ENCODE peak calls at places on chromosomes 12 and 14, in four cellular contexts. G is uterus, M is heart left ventricle, K is lower leg skin. T is an unnamed sample.

GRCh38 chr12:27337376-27337775 is 4.7 kb downstream of the BMAL2 start:
- DNase-seq in G (no peak), K (no peak), M (no peak), T (no peak)

GRCh38 chr14:87908591-87908990 is 84.4 kb downstream of the GALC start:
- DNase-seq in M (no peak), K (no peak), G (no peak), T (no peak)

GRCh38 chr12:8038659-8039114 is 6.2 kb downstream of the FOXJ2 start:
- DNase-seq in K (peak), G (peak), M (peak), T (no peak)

GRCh38 chr12:28286352-28286751 is 96.1 kb downstream of the CCDC91 start:
- DNase-seq in K (no peak), G (no peak), M (no peak), T (no peak)

GRCh38 chr12:32390572-32391219 is 8.7 kb upstream of the FGD4 start:
- DNase-seq in M (peak), G (no peak), K (no peak), T (no peak)

GRCh38 chr12:60162988-60163720 is 567.3 kb downstream of the SLC16A7 start:
- DNase-seq in K (no peak), M (no peak), G (no peak), T (no peak)

GRCh38 chr14:42911642-42912041 is 1305.0 kb downstream of the LRFN5 start:
- DNase-seq in G (no peak), K (no peak), M (no peak), T (no peak)

GRCh38 chr14:72801381-72801812 is 92.5 kb downstream of the DPF3 start:
- DNase-seq in K (no peak), M (no peak), G (no peak), T (no peak)

GRCh38 chr14:73472182-73473114 is 14.1 kb upstream of the NUMB start:
- DNase-seq in M (no peak), K (no peak), G (no peak), T (peak)

GRCh38 chr12:44287545-44287944 is 451.7 kb downstream of the TMEM117 start:
- DNase-seq in M (no peak), G (no peak), K (no peak), T (no peak)

GRCh38 chr14:52020866-52021717 is 31.7 kb downstream of the RTRAF start:
- DNase-seq in G (no peak), M (no peak), K (no peak), T (no peak)

GRCh38 chr12:88579941-88580871 is at the start of gene KITLG:
- DNase-seq in M (peak), K (peak), G (peak), T (peak)

GRCh38 chr12:106871477-106871876 is 84.2 kb upstream of the TMEM263 start:
- DNase-seq in G (no peak), M (no peak), K (no peak), T (no peak)

GRCh38 chr12:39723831-39724230 is 104.2 kb upstream of the ABCD2 start:
- DNase-seq in G (no peak), M (no peak), K (no peak), T (no peak)

GRCh38 chr12:18546399-18546798 is 191.4 kb downstream of the PLCZ1 start:
- DNase-seq in K (no peak), G (no peak), M (no peak), T (no peak)

GRCh38 chr14:76698631-76699030 is 62.6 kb upstream of the VASH1 start:
- DNase-seq in G (no peak), K (no peak), M (no peak), T (no peak)

GRCh38 chr12:22986997-22987396 is 362.0 kb downstream of the ETNK1 start:
- DNase-seq in K (no peak), G (no peak), M (no peak), T (no peak)

GRCh38 chr14:54782803-54783659 is 119.6 kb downstream of the GCH1 start:
- DNase-seq in G (no peak), M (no peak), K (no peak), T (no peak)

GRCh38 chr12:558595-558994 is 98.9 kb downstream of the B4GALNT3 start:
- DNase-seq in M (no peak), K (no peak), G (no peak), T (no peak)

GRCh38 chr12:68043446-68043845 is 54.2 kb downstream of the IFNG-AS1 start:
- DNase-seq in G (no peak), M (no peak), K (no peak), T (no peak)

GRCh38 chr12:28164644-28165313 is 25.5 kb upstream of the CCDC91 start:
- DNase-seq in K (no peak), G (no peak), M (no peak), T (no peak)

GRCh38 chr12:70837026-70837425 is 83.5 kb downstream of the PTPRR start:
- DNase-seq in G (no peak), K (no peak), M (no peak), T (no peak)

GRCh38 chr12:124496584-124496983 is 70.8 kb downstream of the NCOR2 start:
- DNase-seq in M (no peak), G (no peak), K (no peak), T (no peak)

GRCh38 chr14:73777420-73777819 is 63.2 kb upstream of the PNMA1 start:
- DNase-seq in G (no peak), M (no peak), K (no peak), T (no peak)

GRCh38 chr12:43893670-43894069 is 57.8 kb downstream of the TMEM117 start:
- DNase-seq in G (no peak), K (no peak), M (no peak), T (no peak)

GRCh38 chr14:51129130-51129529 is 34.2 kb upstream of the TRIM9 start:
- DNase-seq in K (no peak), G (no peak), M (no peak), T (no peak)

GRCh38 chr12:121216102-121216501 is 6.2 kb downstream of the P2RX4 start:
- DNase-seq in G (no peak), K (no peak), M (no peak), T (no peak)

GRCh38 chr12:121218588-121219352 is 8.8 kb downstream of the P2RX4 start:
- DNase-seq in M (no peak), G (no peak), K (no peak), T (no peak)

GRCh38 chr12:121219353-121219986 is 9.5 kb downstream of the P2RX4 start:
- DNase-seq in M (no peak), G (no peak), K (no peak), T (no peak)

GRCh38 chr12:121217066-121217465 is 7.1 kb downstream of the P2RX4 start:
- DNase-seq in G (no peak), K (no peak), M (no peak), T (no peak)

GRCh38 chr12:121217761-121218160 is 7.8 kb downstream of the P2RX4 start:
- DNase-seq in M (no peak), K (no peak), G (no peak), T (no peak)
- TF ChIP-seq POLR2A in M (no peak), K (no peak), G (no peak), T (no peak)

GRCh38 chr12:51265024-51265423 is 5.2 kb downstream of the SMAGP start:
- DNase-seq in K (no peak), G (no peak), M (no peak), T (no peak)

GRCh38 chr12:51263341-51263740 is 6.9 kb downstream of the SMAGP start:
- DNase-seq in M (no peak), K (no peak), G (no peak), T (no peak)

GRCh38 chr12:51264297-51264696 is 5.9 kb downstream of the SMAGP start:
- DNase-seq in M (no peak), K (no peak), G (no peak), T (no peak)

GRCh38 chr12:51262758-51263177 is 7.4 kb downstream of the SMAGP start:
- DNase-seq in K (no peak), M (no peak), G (no peak), T (no peak)
- TF ChIP-seq CTCF in K (no peak), M (no peak), G (peak), T (no peak)

GRCh38 chr12:55728932-55729591 is at the start of gene CD63:
- DNase-seq in K (peak), G (peak), M (peak), T (peak)

GRCh38 chr12:55729592-55730446 is 1.0 kb upstream of the CD63 start:
- DNase-seq in G (peak), K (peak), M (peak), T (peak)

GRCh38 chr12:55726911-55727310 is 1.9 kb downstream of the CD63 start:
- DNase-seq in M (no peak), K (no peak), G (no peak), T (no peak)

GRCh38 chr12:55728185-55728931 is 451 bp downstream of the CD63 start:
- DNase-seq in M (peak), K (peak), G (peak), T (peak)

GRCh38 chr12:55727643-55728184 is 1.1 kb downstream of the CD63 start:
- DNase-seq in M (peak), G (peak), K (peak), T (no peak)
- TF ChIP-seq POLR2A in M (no peak), G (peak), K (no peak), T (no peak)

GRCh38 chr14:49134940-49135339 is 451.2 kb downstream of the RPS29 start:
- DNase-seq in G (no peak), K (no peak), M (no peak), T (no peak)
- TF ChIP-seq CTCF in G (no peak), K (no peak), M (no peak), T (no peak)

GRCh38 chr14:100306256-100306505 is at the start of gene SLC25A29:
- DNase-seq in G (no peak), K (no peak), M (no peak), T (no peak)
- TF ChIP-seq POLR2A in G (peak), K (no peak), M (peak), T (peak)

GRCh38 chr14:102772781-102773570 is 4.3 kb upstream of the TRAF3 start:
- DNase-seq in K (no peak), M (no peak), G (no peak), T (no peak)
- TF ChIP-seq CTCF in K (no peak), M (no peak), G (no peak), T (no peak)

DNA sequence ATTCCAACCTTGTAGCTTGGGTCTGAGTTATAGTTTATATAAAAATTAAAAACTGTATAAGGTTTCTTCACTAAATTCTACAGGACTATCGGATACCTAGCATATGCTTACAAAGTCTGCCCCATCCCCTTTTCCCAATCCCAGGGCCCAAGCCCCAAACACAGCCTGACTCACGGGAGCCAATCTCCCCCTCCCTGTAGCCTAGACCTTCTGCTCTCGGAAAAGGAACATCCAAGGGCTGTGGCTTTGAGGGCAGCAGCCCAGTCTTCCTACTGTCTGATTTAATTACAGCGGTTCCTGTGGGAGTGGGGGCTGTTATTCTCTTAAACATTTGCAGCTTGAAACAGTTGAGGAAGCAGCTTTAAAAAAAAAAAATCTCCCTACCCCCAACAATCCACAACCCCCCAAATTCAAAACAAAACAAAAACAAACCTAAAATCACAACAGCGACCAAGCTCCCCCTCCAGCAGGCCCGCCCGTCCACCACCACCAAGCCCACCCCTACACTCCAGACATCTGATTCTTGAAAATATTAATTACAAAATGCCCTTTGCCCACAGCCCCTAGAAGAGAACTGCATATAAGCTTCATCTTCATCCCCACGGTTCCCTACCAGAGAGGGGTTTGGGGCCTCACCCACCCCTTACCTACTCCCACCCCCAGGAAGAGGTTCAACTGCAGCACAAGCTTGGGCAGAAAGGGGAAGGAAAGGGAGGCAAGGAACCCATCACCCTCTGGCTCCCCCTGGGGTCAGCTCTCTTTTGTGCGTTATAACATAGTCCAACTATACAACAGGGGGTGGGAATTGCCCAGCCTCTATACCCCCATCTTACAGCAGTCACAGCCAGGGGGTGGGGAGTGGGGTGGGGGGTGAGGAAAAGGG is 1.1 kb upstream of the PRKAG1 start:
- DNase-seq in M (no peak), G (no peak), K (no peak), T (peak)
- TF ChIP-seq POLR2A in M (no peak), G (no peak), K (no peak), T (no peak)

DNA sequence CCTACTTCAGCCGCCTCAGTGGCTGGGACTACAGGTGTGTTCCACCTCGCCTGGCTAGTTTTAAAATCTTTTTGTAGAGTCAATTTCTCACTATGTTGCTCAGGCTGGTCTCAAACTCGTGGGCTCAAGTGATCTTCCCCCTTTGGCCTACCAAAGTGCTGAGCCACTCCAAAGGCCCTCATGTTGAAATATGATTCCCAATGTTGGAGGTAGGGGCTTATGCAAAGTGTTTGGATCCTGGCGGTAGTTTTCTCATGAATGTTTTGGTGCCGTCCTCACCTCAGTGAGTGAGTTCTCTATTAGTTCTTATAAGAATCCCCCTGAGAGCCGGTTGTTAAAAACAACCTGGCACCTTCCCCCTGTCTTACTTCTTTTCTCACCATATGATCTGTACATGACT is 784.6 kb downstream of the TMTC2 start:
- DNase-seq in G (no peak), K (no peak), M (no peak), T (no peak)
- TF ChIP-seq CTCF in G (no peak), K (no peak), M (no peak), T (no peak)

GRCh38 chr14:70753518-70753953 is 55.8 kb downstream of the MAP3K9 start:
- DNase-seq in M (no peak), G (no peak), K (no peak), T (no peak)
- TF ChIP-seq POLR2A in M (no peak), G (no peak), K (no peak), T (no peak)